ENCODE peak calls at places on chromosomes 7 and 10, in five cellular contexts. F, I, X, A and Q are unnamed samples.
A peak's percentile ranks its signal among the peaks of the same experiment; 100 is the strongest.

GRCh38 chr7:28988818-28989595 is 30.9 kb upstream of the TRIL start:
- DNase-seq in X (peak; percentile 93), F (no peak), A (no peak), I (no peak), Q (no peak)

GRCh38 chr7:45922810-45923209 is 1.7 kb upstream of the IGFBP3 start:
- DNase-seq in F (no peak), A (no peak), I (peak; percentile 41), X (no peak), Q (no peak)

GRCh38 chr7:81606078-81606863 is 163.6 kb downstream of the HGF start:
- DNase-seq in F (no peak), A (no peak), X (no peak), I (no peak), Q (no peak)

GRCh38 chr7:41832936-41833335 is 130.0 kb upstream of the INHBA start:
- DNase-seq in I (no peak), X (no peak), F (no peak), A (no peak), Q (no peak)

GRCh38 chr10:78306358-78306757 is 272.7 kb downstream of the RPS24 start:
- DNase-seq in A (no peak), F (no peak), X (no peak), I (no peak), Q (no peak)

GRCh38 chr7:102993532-102994029 is 80.8 kb downstream of the LRRC17 start:
- DNase-seq in F (no peak), A (no peak), I (peak; percentile 16), X (peak; percentile 86), Q (no peak)

GRCh38 chr7:104482362-104483042 is 154.1 kb downstream of the LHFPL3 start:
- DNase-seq in F (no peak), X (no peak), I (no peak), A (no peak), Q (no peak)

GRCh38 chr7:38169862-38170261 is 8.2 kb upstream of the STARD3NL start:
- DNase-seq in A (peak; percentile 85), X (peak; percentile 77), I (peak; percentile 27), F (no peak), Q (no peak)

GRCh38 chr10:52213511-52213831 is 100.6 kb upstream of the DKK1 start:
- DNase-seq in A (no peak), F (no peak), X (peak; percentile 75), I (no peak), Q (no peak)

GRCh38 chr10:121597504-121598241 is 571 bp downstream of the FGFR2 start:
- DNase-seq in F (no peak), X (no peak), I (no peak), A (no peak), Q (peak; percentile 83)

GRCh38 chr10:27986831-27987230 is 12.0 kb downstream of the ODAD2 start:
- DNase-seq in X (no peak), A (no peak), I (no peak), F (no peak), Q (no peak)

GRCh38 chr10:27981744-27982143 is 17.1 kb downstream of the ODAD2 start:
- DNase-seq in F (no peak), A (no peak), X (no peak), I (no peak), Q (no peak)

GRCh38 chr10:27983144-27983543 is 15.7 kb downstream of the ODAD2 start:
- DNase-seq in X (no peak), I (no peak), A (no peak), F (no peak), Q (no peak)
- TF ChIP-seq SMC3 in X (no peak), I (no peak), A (no peak), F (no peak), Q (no peak)

DNA sequence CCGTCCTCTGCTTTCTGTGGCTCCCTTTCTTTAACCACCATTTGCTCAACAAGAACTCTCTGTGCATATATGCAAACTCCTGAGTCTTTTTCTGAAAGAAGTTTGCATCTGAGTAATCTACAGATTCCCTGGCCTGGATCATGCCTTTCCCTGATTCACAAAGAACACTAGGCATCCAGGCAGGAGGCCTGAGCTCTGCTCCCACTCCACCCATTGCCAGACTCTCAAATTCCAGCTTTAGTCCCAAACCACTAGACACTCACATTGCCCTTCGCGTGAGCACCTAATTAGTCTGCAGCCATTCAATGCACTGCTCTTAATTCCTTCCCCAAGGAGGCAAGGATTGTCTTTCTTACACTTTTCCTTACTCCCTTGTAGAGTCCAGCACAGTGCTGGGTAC is 60.9 kb downstream of the ABCC2 start:
- DNase-seq in X (peak; percentile 15), A (no peak), F (no peak), I (no peak), Q (no peak)
- TF ChIP-seq RCOR1 in X (no peak), A (no peak), F (no peak), I (no peak), Q (no peak)

DNA sequence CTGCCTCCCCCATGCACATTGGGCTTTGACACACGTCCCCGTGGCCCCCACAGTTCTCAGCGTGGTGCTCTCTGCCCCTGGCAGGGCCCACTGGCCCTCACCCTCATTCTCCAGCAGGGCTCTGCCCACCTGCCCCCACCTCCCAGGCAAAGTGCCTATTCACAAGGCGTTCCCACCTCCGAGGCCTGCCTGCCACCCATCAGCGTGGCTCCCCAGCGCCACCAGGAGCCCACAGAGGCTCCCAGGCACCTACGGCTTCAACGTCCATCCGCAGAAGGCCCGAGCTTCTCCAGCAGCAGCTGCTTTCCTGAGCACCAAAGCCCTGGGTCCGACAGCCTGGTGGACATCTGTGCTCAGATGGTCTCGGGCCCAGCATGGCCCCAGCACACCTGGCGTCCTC is 211.8 kb upstream of the PPP2R2D start:
- DNase-seq in X (no peak), F (no peak), I (no peak), A (no peak), Q (no peak)
- TF ChIP-seq SMC3 in X (no peak), F (no peak), I (no peak), A (no peak), Q (no peak)

GRCh38 chr7:132149801-132150310 is 426.4 kb downstream of the PLXNA4 start:
- DNase-seq in X (no peak), A (no peak), I (no peak), F (no peak), Q (no peak)
- TF ChIP-seq RCOR1 in X (no peak), A (no peak), I (no peak), F (no peak), Q (no peak)

DNA sequence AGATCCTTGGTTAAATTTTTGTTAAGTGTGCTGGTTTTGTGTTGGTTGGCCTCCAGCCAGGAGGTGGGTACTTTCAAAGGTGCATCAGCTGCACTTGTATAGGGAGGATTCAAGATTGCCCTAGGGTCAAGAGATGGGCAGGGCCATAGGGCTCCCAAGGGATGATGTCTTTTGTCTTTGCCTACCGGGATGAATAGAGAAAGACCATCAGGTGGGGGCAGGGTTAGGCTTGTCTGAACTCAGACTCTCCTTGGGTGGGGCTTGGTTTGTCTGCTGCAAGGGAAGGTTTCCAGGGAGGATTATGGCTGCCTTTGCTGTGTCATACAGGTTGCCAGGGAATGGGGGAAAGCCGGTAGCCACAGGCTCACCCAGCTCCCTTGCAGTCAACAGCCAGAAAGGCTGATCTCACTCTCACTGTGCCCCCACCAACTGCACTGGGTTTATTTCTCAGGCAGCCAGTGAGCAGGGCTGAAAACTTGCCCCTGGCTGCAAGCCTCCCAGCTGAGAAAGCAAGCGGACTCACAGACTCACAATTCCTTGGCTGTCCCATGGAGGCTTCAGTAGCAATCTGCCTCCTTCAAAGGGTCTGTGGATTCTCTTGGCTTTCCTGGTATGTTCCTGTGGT is 253.2 kb downstream of the POLR1F start:
- DNase-seq in I (no peak), F (no peak), X (no peak), A (no peak), Q (no peak)
- TF ChIP-seq SMC3 in I (no peak), F (no peak), X (no peak), A (no peak), Q (no peak)

GRCh38 chr7:2217206-2217605 is 15.5 kb downstream of the MAD1L1 start:
- DNase-seq in F (no peak), X (no peak), A (no peak), I (no peak), Q (no peak)

GRCh38 chr7:2215851-2216250 is 16.9 kb downstream of the MAD1L1 start:
- DNase-seq in I (no peak), X (no peak), A (no peak), F (no peak), Q (no peak)

GRCh38 chr7:2213551-2214215 is 19.1 kb downstream of the MAD1L1 start:
- DNase-seq in A (no peak), I (no peak), X (no peak), F (no peak), Q (no peak)

GRCh38 chr7:2212906-2213305 is 19.8 kb downstream of the MAD1L1 start:
- DNase-seq in X (no peak), A (no peak), I (no peak), F (no peak), Q (no peak)

GRCh38 chr7:2214636-2215035 is 18.1 kb downstream of the MAD1L1 start:
- DNase-seq in F (no peak), A (no peak), I (no peak), X (no peak), Q (no peak)
- TF ChIP-seq RCOR1 in F (no peak), A (no peak), I (no peak), X (no peak), Q (no peak)

GRCh38 chr10:26621889-26622681 is 75.4 kb upstream of the PDSS1 start:
- DNase-seq in X (peak; percentile 0), F (no peak), A (no peak), I (peak; percentile 18), Q (peak; percentile 56)
- TF ChIP-seq SMC3 in X (no peak), F (no peak), A (no peak), I (no peak), Q (no peak)

DNA sequence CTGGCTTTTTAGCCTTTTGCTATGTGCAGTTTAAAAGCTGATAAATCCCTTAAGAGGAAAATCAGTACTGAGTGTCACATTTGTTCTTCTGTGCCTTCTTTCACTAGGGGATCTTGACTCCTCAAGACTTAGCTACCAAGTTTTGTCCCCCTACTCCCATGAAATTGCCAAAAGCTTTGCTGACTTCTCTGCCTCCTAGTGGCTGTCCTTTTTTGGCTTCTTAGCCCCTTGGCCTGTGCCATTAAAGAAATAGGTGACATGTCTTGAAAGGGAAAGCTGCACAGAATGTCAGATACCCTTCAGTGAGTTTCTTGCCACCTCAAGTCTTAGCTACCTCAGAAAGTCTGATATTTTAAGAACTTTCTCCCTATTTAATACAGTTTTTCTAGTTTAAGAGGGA is 10.5 kb downstream of the MKLN1 start:
- DNase-seq in A (no peak), I (no peak), F (no peak), X (no peak), Q (no peak)
- TF ChIP-seq RCOR1 in A (no peak), I (no peak), F (no peak), X (no peak), Q (no peak)

GRCh38 chr7:99380032-99380822 is 5.7 kb downstream of the ARPC1B start:
- DNase-seq in F (peak; percentile 56), I (no peak), A (peak; percentile 94), X (peak; percentile 44), Q (no peak)
- TF ChIP-seq SMC3 in F (peak; percentile 3), I (no peak), A (no peak), X (no peak), Q (no peak)